ENCODE peak calls at places on chromosomes 4 and X, in four cellular contexts. One of them, this sample, is unnamed.

GRCh38 chrX:137031517-137032377 is 2.0 kb downstream of the GPR101 start:
- DNase-seq in OCI-LY7: no peak
- DNase-seq in endothelial cell: peak
- DNase-seq in tibial artery: no peak
- DNase-seq in this sample: peak

GRCh38 chr4:139528377-139529005 is 27.5 kb downstream of the SETD7 start:
- DNase-seq in OCI-LY7: no peak
- DNase-seq in endothelial cell: no peak
- DNase-seq in tibial artery: peak
- DNase-seq in this sample: peak

GRCh38 chr4:1809754-1810502 is 16.8 kb downstream of the FGFR3 start:
- DNase-seq in OCI-LY7: peak
- DNase-seq in endothelial cell: peak
- DNase-seq in tibial artery: no peak
- DNase-seq in this sample: peak

GRCh38 chrX:56563231-56564116 is at the start of gene UBQLN2:
- DNase-seq in OCI-LY7: peak
- DNase-seq in endothelial cell: peak
- DNase-seq in tibial artery: peak
- DNase-seq in this sample: peak

GRCh38 chrX:152588206-152588605 is 49.5 kb upstream of the GABRQ start:
- DNase-seq in OCI-LY7: no peak
- DNase-seq in endothelial cell: no peak
- DNase-seq in tibial artery: no peak
- DNase-seq in this sample: no peak

GRCh38 chr4:64781737-64782326 is 372.6 kb upstream of the TECRL start:
- DNase-seq in OCI-LY7: peak
- DNase-seq in endothelial cell: no peak
- DNase-seq in tibial artery: no peak
- DNase-seq in this sample: no peak

GRCh38 chr4:10203851-10204250 is 87.3 kb upstream of the WDR1 start:
- DNase-seq in OCI-LY7: no peak
- DNase-seq in endothelial cell: no peak
- DNase-seq in tibial artery: no peak
- DNase-seq in this sample: no peak

GRCh38 chr4:77327151-77327550 is 170.1 kb downstream of the CCNG2 start:
- DNase-seq in OCI-LY7: no peak
- DNase-seq in endothelial cell: no peak
- DNase-seq in tibial artery: no peak
- DNase-seq in this sample: no peak

GRCh38 chr4:188444500-188444899 is 305.3 kb downstream of the TRIML1 start:
- DNase-seq in OCI-LY7: no peak
- DNase-seq in endothelial cell: no peak
- DNase-seq in tibial artery: no peak
- DNase-seq in this sample: no peak

GRCh38 chr4:3418029-3418762 is 23.6 kb upstream of the HGFAC start:
- DNase-seq in OCI-LY7: no peak
- DNase-seq in endothelial cell: no peak
- DNase-seq in tibial artery: no peak
- DNase-seq in this sample: no peak

GRCh38 chr4:153205757-153206156 is 1.5 kb downstream of the TRIM2 start:
- DNase-seq in OCI-LY7: no peak
- DNase-seq in endothelial cell: no peak
- DNase-seq in tibial artery: no peak
- DNase-seq in this sample: no peak

GRCh38 chrX:107451754-107452153 is 2.3 kb downstream of the FRMPD3 start:
- DNase-seq in OCI-LY7: peak
- DNase-seq in endothelial cell: no peak
- DNase-seq in tibial artery: no peak
- DNase-seq in this sample: no peak

GRCh38 chrX:108726748-108727147 is 9.6 kb downstream of the IRS4 start:
- DNase-seq in OCI-LY7: no peak
- DNase-seq in endothelial cell: no peak
- DNase-seq in tibial artery: no peak
- DNase-seq in this sample: no peak

GRCh38 chr4:137238456-137238855 is 293.8 kb downstream of the PCDH18 start:
- DNase-seq in OCI-LY7: no peak
- DNase-seq in endothelial cell: no peak
- DNase-seq in tibial artery: no peak
- DNase-seq in this sample: no peak

GRCh38 chrX:115650916-115651315 is 89.9 kb downstream of the PLS3 start:
- DNase-seq in OCI-LY7: peak
- DNase-seq in endothelial cell: peak
- DNase-seq in tibial artery: no peak
- DNase-seq in this sample: peak

GRCh38 chr4:10656420-10656819 is 28.1 kb downstream of the CLNK start:
- DNase-seq in OCI-LY7: no peak
- DNase-seq in endothelial cell: no peak
- DNase-seq in tibial artery: no peak
- DNase-seq in this sample: no peak

GRCh38 chr4:46933686-46934085 is 24.6 kb upstream of the COX7B2 start:
- DNase-seq in OCI-LY7: no peak
- DNase-seq in endothelial cell: no peak
- DNase-seq in tibial artery: no peak
- DNase-seq in this sample: no peak

GRCh38 chr4:45580306-45580705 is 543.5 kb downstream of the GABRG1 start:
- DNase-seq in OCI-LY7: no peak
- DNase-seq in endothelial cell: no peak
- DNase-seq in tibial artery: no peak
- DNase-seq in this sample: no peak

GRCh38 chr4:148029781-148030180 is 297.9 kb downstream of the ARHGAP10 start:
- DNase-seq in OCI-LY7: no peak
- DNase-seq in endothelial cell: no peak
- DNase-seq in tibial artery: no peak
- DNase-seq in this sample: no peak

GRCh38 chr4:25792200-25792791 is 70.5 kb downstream of the SEL1L3 start:
- DNase-seq in OCI-LY7: peak
- DNase-seq in endothelial cell: peak
- DNase-seq in tibial artery: no peak
- DNase-seq in this sample: no peak

GRCh38 chr4:1246111-1246881 is 2.6 kb downstream of the CTBP1 start:
- DNase-seq in OCI-LY7: peak
- DNase-seq in endothelial cell: no peak
- DNase-seq in tibial artery: peak
- DNase-seq in this sample: peak

GRCh38 chr4:17155486-17155885 is 257.0 kb upstream of the LDB2 start:
- DNase-seq in OCI-LY7: no peak
- DNase-seq in endothelial cell: no peak
- DNase-seq in tibial artery: no peak
- DNase-seq in this sample: no peak

GRCh38 chr4:94334962-94335361 is 7.7 kb downstream of the HPGDS start:
- DNase-seq in OCI-LY7: no peak
- DNase-seq in endothelial cell: no peak
- DNase-seq in tibial artery: no peak
- DNase-seq in this sample: no peak

GRCh38 chr4:94329933-94330332 is 12.7 kb downstream of the HPGDS start:
- DNase-seq in OCI-LY7: no peak
- DNase-seq in endothelial cell: no peak
- DNase-seq in tibial artery: no peak
- DNase-seq in this sample: no peak

GRCh38 chr4:94334519-94334918 is 8.1 kb downstream of the HPGDS start:
- DNase-seq in OCI-LY7: no peak
- DNase-seq in endothelial cell: no peak
- DNase-seq in tibial artery: no peak
- DNase-seq in this sample: no peak

GRCh38 chr4:94333864-94334263 is 8.8 kb downstream of the HPGDS start:
- DNase-seq in OCI-LY7: no peak
- DNase-seq in endothelial cell: no peak
- DNase-seq in tibial artery: no peak
- DNase-seq in this sample: no peak

GRCh38 chr4:94332983-94333590 is 9.5 kb downstream of the HPGDS start:
- DNase-seq in OCI-LY7: no peak
- DNase-seq in endothelial cell: no peak
- DNase-seq in tibial artery: no peak
- DNase-seq in this sample: no peak
- TF ChIP-seq CTCF in OCI-LY7: no peak
- TF ChIP-seq CTCF in endothelial cell: no peak
- TF ChIP-seq CTCF in tibial artery: no peak
- TF ChIP-seq CTCF in this sample: no peak

GRCh38 chr4:106875340-106875739 is 160.8 kb downstream of the DKK2 start:
- DNase-seq in OCI-LY7: no peak
- DNase-seq in endothelial cell: no peak
- DNase-seq in tibial artery: no peak
- DNase-seq in this sample: no peak
- TF ChIP-seq CTCF in OCI-LY7: peak
- TF ChIP-seq CTCF in endothelial cell: no peak
- TF ChIP-seq CTCF in tibial artery: no peak
- TF ChIP-seq CTCF in this sample: no peak

DNA sequence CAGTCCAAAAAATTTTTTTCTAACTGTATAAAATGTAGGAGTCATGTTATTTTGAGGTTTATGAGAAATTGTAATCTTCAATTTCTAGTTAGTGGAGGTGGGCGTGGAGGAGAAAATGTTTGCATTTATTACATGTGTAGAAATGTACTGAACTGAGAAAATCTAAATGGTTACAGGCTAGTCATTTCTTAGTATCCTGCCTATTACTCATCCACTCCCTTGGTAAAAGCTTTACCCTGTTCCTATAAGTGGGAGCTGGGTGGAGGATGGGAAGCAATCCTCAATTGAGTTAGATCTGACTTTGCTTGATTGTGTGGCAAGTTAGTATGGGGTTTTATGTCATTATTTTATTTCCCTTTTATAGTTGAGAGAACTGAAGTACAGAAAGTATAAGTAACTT is 73.8 kb downstream of the POLA1 start:
- DNase-seq in OCI-LY7: no peak
- DNase-seq in endothelial cell: no peak
- DNase-seq in tibial artery: no peak
- DNase-seq in this sample: no peak
- TF ChIP-seq CTCF in OCI-LY7: no peak
- TF ChIP-seq CTCF in endothelial cell: no peak
- TF ChIP-seq CTCF in tibial artery: no peak
- TF ChIP-seq CTCF in this sample: no peak

GRCh38 chr4:83054928-83055327 is 19.9 kb downstream of the COPS4 start:
- DNase-seq in OCI-LY7: peak
- DNase-seq in endothelial cell: no peak
- DNase-seq in tibial artery: no peak
- DNase-seq in this sample: peak
- TF ChIP-seq CTCF in OCI-LY7: peak
- TF ChIP-seq CTCF in endothelial cell: peak
- TF ChIP-seq CTCF in tibial artery: no peak
- TF ChIP-seq CTCF in this sample: peak

GRCh38 chr4:68375667-68376559 is 26.0 kb upstream of the YTHDC1 start:
- DNase-seq in OCI-LY7: peak
- DNase-seq in endothelial cell: peak
- DNase-seq in tibial artery: no peak
- DNase-seq in this sample: peak
- TF ChIP-seq CTCF in OCI-LY7: peak
- TF ChIP-seq CTCF in endothelial cell: peak
- TF ChIP-seq CTCF in tibial artery: peak
- TF ChIP-seq CTCF in this sample: peak

DNA sequence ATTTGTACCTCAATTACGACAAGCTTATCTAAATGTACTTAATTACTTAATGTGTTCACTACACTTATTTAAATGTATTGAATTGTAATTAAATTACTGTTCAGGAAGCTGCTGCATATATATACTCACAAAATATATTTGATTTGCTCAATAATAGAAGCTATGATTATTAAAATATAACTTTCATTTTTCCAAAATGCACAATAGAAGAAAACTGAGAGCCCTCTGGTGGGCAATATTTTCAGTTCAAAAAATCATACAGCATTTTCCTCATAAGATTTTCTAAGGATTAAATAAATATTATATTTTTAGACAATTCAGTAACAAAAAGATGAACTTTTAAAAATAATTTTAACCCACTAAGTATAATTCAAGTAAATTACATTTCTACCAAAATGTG is 217.3 kb downstream of the DKK2 start:
- DNase-seq in OCI-LY7: no peak
- DNase-seq in endothelial cell: no peak
- DNase-seq in tibial artery: no peak
- DNase-seq in this sample: no peak
- TF ChIP-seq CTCF in OCI-LY7: peak
- TF ChIP-seq CTCF in endothelial cell: peak
- TF ChIP-seq CTCF in tibial artery: no peak
- TF ChIP-seq CTCF in this sample: no peak

DNA sequence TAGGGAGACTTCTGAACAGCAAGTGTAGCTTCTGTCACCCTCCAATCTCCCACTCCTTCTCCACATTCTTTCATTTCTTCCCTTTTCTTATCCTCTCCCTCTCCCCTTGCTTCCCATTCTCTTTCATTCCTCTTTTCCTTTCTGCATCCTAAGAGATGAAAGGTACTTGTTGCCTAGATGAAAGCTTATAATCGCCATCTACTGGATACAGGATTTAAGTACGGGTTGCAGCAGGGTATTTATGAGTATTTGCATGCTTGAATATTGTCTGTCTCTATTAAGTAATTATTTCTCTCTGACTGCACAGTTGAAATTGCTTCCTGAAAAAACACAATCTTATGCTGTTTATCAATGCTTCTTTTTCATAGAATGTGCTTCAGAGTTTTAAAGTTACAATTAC is 174.0 kb upstream of the TENT5D start:
- DNase-seq in OCI-LY7: no peak
- DNase-seq in endothelial cell: no peak
- DNase-seq in tibial artery: no peak
- DNase-seq in this sample: no peak
- TF ChIP-seq CTCF in OCI-LY7: peak
- TF ChIP-seq CTCF in endothelial cell: no peak
- TF ChIP-seq CTCF in tibial artery: no peak
- TF ChIP-seq CTCF in this sample: no peak

DNA sequence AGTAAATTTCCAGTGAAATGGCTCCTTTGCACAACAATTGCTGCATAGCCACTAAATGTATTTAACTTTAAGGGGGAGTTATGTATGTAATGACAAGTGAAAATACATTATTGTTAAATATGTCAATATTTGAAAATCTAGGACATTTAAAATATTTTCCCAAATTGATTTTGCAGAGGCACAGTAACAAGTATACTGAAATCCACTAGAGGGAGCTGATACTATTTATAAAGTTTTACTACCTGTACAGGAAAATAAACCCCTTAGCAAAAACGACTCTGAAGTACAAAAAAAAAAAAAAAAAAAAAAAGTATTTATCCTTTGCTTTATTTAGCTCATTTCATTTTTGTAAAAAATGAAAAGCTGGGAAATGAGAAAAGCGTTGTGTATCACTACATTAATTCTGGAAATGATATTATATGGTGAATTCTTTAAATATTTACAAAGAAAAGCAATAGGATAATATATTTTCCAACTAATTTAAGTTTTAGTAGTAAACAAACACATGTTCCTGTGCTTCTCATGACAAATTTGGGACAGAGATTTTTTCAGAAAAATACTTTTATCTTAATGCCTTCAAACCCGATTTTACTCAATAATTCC is 727.7 kb downstream of the DMD start:
- DNase-seq in OCI-LY7: peak
- DNase-seq in endothelial cell: no peak
- DNase-seq in tibial artery: no peak
- DNase-seq in this sample: no peak
- TF ChIP-seq CTCF in OCI-LY7: peak
- TF ChIP-seq CTCF in endothelial cell: peak
- TF ChIP-seq CTCF in tibial artery: peak
- TF ChIP-seq CTCF in this sample: peak

This sample was measured in GM13977.